ENCODE peak calls at places on chromosomes 2 and 18, in five cellular contexts. One of them, this sample, is unnamed.

GRCh38 chr2:173109253-173110188 is 33.9 kb downstream of the MAP3K20 start:
- DNase-seq in A172: peak; percentile 58
- DNase-seq in hepatocyte: no peak
- DNase-seq in GM18507: no peak
- DNase-seq in iPS DF 19.7: no peak
- DNase-seq in this sample: no peak

GRCh38 chr18:7647500-7647899 is 80.4 kb downstream of the PTPRM start:
- DNase-seq in A172: no peak
- DNase-seq in hepatocyte: no peak
- DNase-seq in GM18507: no peak
- DNase-seq in iPS DF 19.7: no peak
- DNase-seq in this sample: no peak

GRCh38 chr18:55090566-55091187 is 131.4 kb upstream of the CCDC68 start:
- DNase-seq in A172: no peak
- DNase-seq in hepatocyte: no peak
- DNase-seq in GM18507: no peak
- DNase-seq in iPS DF 19.7: no peak
- DNase-seq in this sample: no peak

GRCh38 chr2:150212722-150213171 is 274.7 kb downstream of the RND3 start:
- DNase-seq in A172: no peak
- DNase-seq in hepatocyte: no peak
- DNase-seq in GM18507: no peak
- DNase-seq in iPS DF 19.7: no peak
- DNase-seq in this sample: no peak

GRCh38 chr2:241108271-241109209 is 6.5 kb upstream of the MTERF4 start:
- DNase-seq in A172: no peak
- DNase-seq in hepatocyte: no peak
- DNase-seq in GM18507: no peak
- DNase-seq in iPS DF 19.7: no peak
- DNase-seq in this sample: no peak

GRCh38 chr2:85797959-85798358 is 44.2 kb downstream of the ATOH8 start:
- DNase-seq in A172: peak; percentile 38
- DNase-seq in hepatocyte: no peak
- DNase-seq in GM18507: no peak
- DNase-seq in iPS DF 19.7: no peak
- DNase-seq in this sample: no peak

GRCh38 chr2:219253753-219254589 is at the start of gene TUBA4A:
- DNase-seq in A172: peak; percentile 75
- DNase-seq in hepatocyte: peak; percentile 89
- DNase-seq in GM18507: peak; percentile 94
- DNase-seq in iPS DF 19.7: no peak
- DNase-seq in this sample: peak; percentile 92

GRCh38 chr2:29225814-29226213 is 110.6 kb downstream of the CLIP4 start:
- DNase-seq in A172: no peak
- DNase-seq in hepatocyte: no peak
- DNase-seq in GM18507: no peak
- DNase-seq in iPS DF 19.7: no peak
- DNase-seq in this sample: no peak

GRCh38 chr2:151614606-151615306 is 119.5 kb downstream of the NEB start:
- DNase-seq in A172: no peak
- DNase-seq in hepatocyte: no peak
- DNase-seq in GM18507: no peak
- DNase-seq in iPS DF 19.7: no peak
- DNase-seq in this sample: no peak

GRCh38 chr2:176461686-176462376 is 192.6 kb downstream of the MTX2 start:
- DNase-seq in A172: no peak
- DNase-seq in hepatocyte: no peak
- DNase-seq in GM18507: no peak
- DNase-seq in iPS DF 19.7: no peak
- DNase-seq in this sample: no peak

GRCh38 chr2:240513544-240514287 is 44.1 kb downstream of the ANKMY1 start:
- DNase-seq in A172: peak; percentile 85
- DNase-seq in hepatocyte: peak; percentile 89
- DNase-seq in GM18507: peak; percentile 85
- DNase-seq in iPS DF 19.7: peak; percentile 33
- DNase-seq in this sample: peak; percentile 81

GRCh38 chr2:209872675-209873074 is 101.0 kb downstream of the UNC80 start:
- DNase-seq in A172: peak; percentile 83
- DNase-seq in hepatocyte: peak; percentile 8
- DNase-seq in GM18507: no peak
- DNase-seq in iPS DF 19.7: peak; percentile 80
- DNase-seq in this sample: peak; percentile 20

GRCh38 chr18:73842795-73843394 is 304.7 kb downstream of the FBXO15 start:
- DNase-seq in A172: no peak
- DNase-seq in hepatocyte: peak; percentile 76
- DNase-seq in GM18507: peak; percentile 7
- DNase-seq in iPS DF 19.7: no peak
- DNase-seq in this sample: peak; percentile 38

GRCh38 chr18:43279015-43279758 is 1.9 kb upstream of the SYT4 start:
- DNase-seq in A172: no peak
- DNase-seq in hepatocyte: peak; percentile 25
- DNase-seq in GM18507: no peak
- DNase-seq in iPS DF 19.7: peak; percentile 88
- DNase-seq in this sample: peak; percentile 2

GRCh38 chr18:23871410-23871809 is 143.1 kb upstream of the TTC39C start:
- DNase-seq in A172: peak; percentile 62
- DNase-seq in hepatocyte: peak; percentile 40
- DNase-seq in GM18507: no peak
- DNase-seq in iPS DF 19.7: no peak
- DNase-seq in this sample: peak; percentile 57

GRCh38 chr18:12076424-12077140 is 17.1 kb upstream of the ANKRD62 start:
- DNase-seq in A172: no peak
- DNase-seq in hepatocyte: peak; percentile 80
- DNase-seq in GM18507: no peak
- DNase-seq in iPS DF 19.7: no peak
- DNase-seq in this sample: peak; percentile 18

GRCh38 chr18:58552057-58552461 is 76.8 kb downstream of the ALPK2 start:
- DNase-seq in A172: no peak
- DNase-seq in hepatocyte: peak; percentile 47
- DNase-seq in GM18507: no peak
- DNase-seq in iPS DF 19.7: no peak
- DNase-seq in this sample: peak; percentile 15

GRCh38 chr2:227748079-227748478 is 2.4 kb downstream of the SCYGR8 start:
- DNase-seq in A172: no peak
- DNase-seq in hepatocyte: no peak
- DNase-seq in GM18507: no peak
- DNase-seq in iPS DF 19.7: no peak
- DNase-seq in this sample: no peak

GRCh38 chr2:16215892-16216554 is 275.7 kb downstream of the MYCN start:
- DNase-seq in A172: no peak
- DNase-seq in hepatocyte: no peak
- DNase-seq in GM18507: no peak
- DNase-seq in iPS DF 19.7: no peak
- DNase-seq in this sample: no peak

GRCh38 chr2:26725516-26725810 is 32.9 kb downstream of the KCNK3 start:
- DNase-seq in A172: no peak
- DNase-seq in hepatocyte: no peak
- DNase-seq in GM18507: no peak
- DNase-seq in iPS DF 19.7: no peak
- DNase-seq in this sample: no peak

GRCh38 chr2:216643986-216644662 is 10.9 kb downstream of the IGFBP2 start:
- DNase-seq in A172: no peak
- DNase-seq in hepatocyte: no peak
- DNase-seq in GM18507: no peak
- DNase-seq in iPS DF 19.7: no peak
- DNase-seq in this sample: no peak

GRCh38 chr18:76518543-76519155 is 23.6 kb upstream of the ZNF516 start:
- DNase-seq in A172: no peak
- DNase-seq in hepatocyte: peak; percentile 59
- DNase-seq in GM18507: no peak
- DNase-seq in iPS DF 19.7: no peak
- DNase-seq in this sample: no peak

GRCh38 chr18:27996792-27997191 is 180.1 kb downstream of the CDH2 start:
- DNase-seq in A172: peak; percentile 74
- DNase-seq in hepatocyte: no peak
- DNase-seq in GM18507: no peak
- DNase-seq in iPS DF 19.7: no peak
- DNase-seq in this sample: peak; percentile 17

GRCh38 chr18:2657043-2657512 is 1.6 kb downstream of the SMCHD1 start:
- DNase-seq in A172: no peak
- DNase-seq in hepatocyte: no peak
- DNase-seq in GM18507: no peak
- DNase-seq in iPS DF 19.7: no peak
- DNase-seq in this sample: no peak

GRCh38 chr2:27369471-27370025 is 590 bp downstream of the EIF2B4 start:
- DNase-seq in A172: peak; percentile 43
- DNase-seq in hepatocyte: no peak
- DNase-seq in GM18507: peak; percentile 25
- DNase-seq in iPS DF 19.7: no peak
- DNase-seq in this sample: peak; percentile 73

GRCh38 chr2:127820080-127820668 is 9.2 kb upstream of the WDR33 start:
- DNase-seq in A172: no peak
- DNase-seq in hepatocyte: no peak
- DNase-seq in GM18507: no peak
- DNase-seq in iPS DF 19.7: no peak
- DNase-seq in this sample: no peak

GRCh38 chr2:74079522-74080341 is 68.0 kb downstream of the BOLA3 start:
- DNase-seq in A172: no peak
- DNase-seq in hepatocyte: no peak
- DNase-seq in GM18507: peak; percentile 32
- DNase-seq in iPS DF 19.7: no peak
- DNase-seq in this sample: no peak

GRCh38 chr2:202172439-202173191 is 65.8 kb downstream of the SUMO1 start:
- DNase-seq in A172: peak; percentile 55
- DNase-seq in hepatocyte: no peak
- DNase-seq in GM18507: peak; percentile 44
- DNase-seq in iPS DF 19.7: no peak
- DNase-seq in this sample: no peak

GRCh38 chr2:166413255-166413654 is 37.5 kb upstream of the SCN9A start:
- DNase-seq in A172: no peak
- DNase-seq in hepatocyte: no peak
- DNase-seq in GM18507: no peak
- DNase-seq in iPS DF 19.7: no peak
- DNase-seq in this sample: no peak

GRCh38 chr2:126518206-126518605 is 137.8 kb upstream of the GYPC start:
- DNase-seq in A172: no peak
- DNase-seq in hepatocyte: no peak
- DNase-seq in GM18507: no peak
- DNase-seq in iPS DF 19.7: no peak
- DNase-seq in this sample: no peak

GRCh38 chr2:23600336-23600735 is 215.4 kb downstream of the KLHL29 start:
- DNase-seq in A172: no peak
- DNase-seq in hepatocyte: no peak
- DNase-seq in GM18507: no peak
- DNase-seq in iPS DF 19.7: no peak
- DNase-seq in this sample: no peak

GRCh38 chr2:75315436-75315835 is 116.1 kb upstream of the TACR1 start:
- DNase-seq in A172: no peak
- DNase-seq in hepatocyte: no peak
- DNase-seq in GM18507: no peak
- DNase-seq in iPS DF 19.7: no peak
- DNase-seq in this sample: no peak

GRCh38 chr2:64479259-64480198 is 25.6 kb downstream of the LGALSL start:
- DNase-seq in A172: no peak
- DNase-seq in hepatocyte: peak; percentile 44
- DNase-seq in GM18507: no peak
- DNase-seq in iPS DF 19.7: no peak
- DNase-seq in this sample: no peak

GRCh38 chr2:15041429-15041837 is 408.9 kb downstream of the LRATD1 start:
- DNase-seq in A172: no peak
- DNase-seq in hepatocyte: peak; percentile 28
- DNase-seq in GM18507: no peak
- DNase-seq in iPS DF 19.7: no peak
- DNase-seq in this sample: no peak

GRCh38 chr2:101728865-101729264 is 31.4 kb downstream of the MAP4K4 start:
- DNase-seq in A172: no peak
- DNase-seq in hepatocyte: no peak
- DNase-seq in GM18507: no peak
- DNase-seq in iPS DF 19.7: no peak
- DNase-seq in this sample: no peak

GRCh38 chr2:239261336-239261735 is 139.5 kb downstream of the HDAC4 start:
- DNase-seq in A172: no peak
- DNase-seq in hepatocyte: no peak
- DNase-seq in GM18507: no peak
- DNase-seq in iPS DF 19.7: no peak
- DNase-seq in this sample: no peak

GRCh38 chr18:79402977-79403722 is 7.4 kb downstream of the NFATC1 start:
- DNase-seq in A172: peak; percentile 25
- DNase-seq in hepatocyte: no peak
- DNase-seq in GM18507: no peak
- DNase-seq in iPS DF 19.7: no peak
- DNase-seq in this sample: peak; percentile 67

GRCh38 chr2:6362671-6363450 is 502.8 kb downstream of the CMPK2 start:
- DNase-seq in A172: no peak
- DNase-seq in hepatocyte: no peak
- DNase-seq in GM18507: no peak
- DNase-seq in iPS DF 19.7: no peak
- DNase-seq in this sample: no peak

GRCh38 chr2:209321076-209321475 is 102.8 kb upstream of the MAP2 start:
- DNase-seq in A172: no peak
- DNase-seq in hepatocyte: peak; percentile 15
- DNase-seq in GM18507: no peak
- DNase-seq in iPS DF 19.7: no peak
- DNase-seq in this sample: no peak